ENCODE peak calls at places on chromosomes 4 and X, in eight cellular contexts. I, Z, S, L, U, E, R and J are unnamed samples.

GRCh38 chr4:84632092-84632491 is 49.2 kb downstream of the CDS1 start:
- DNase-seq in I (no peak), Z (no peak), S (no peak), L (no peak), U (peak), E (no peak), R (no peak), J (no peak)

GRCh38 chrX:111088628-111089027 is 7.4 kb upstream of the PAK3 start:
- DNase-seq in I (no peak), Z (no peak), S (no peak), L (no peak), U (no peak), E (no peak), R (no peak), J (no peak)

GRCh38 chr4:120056249-120056648 is 10.4 kb downstream of the MAD2L1 start:
- DNase-seq in I (peak), Z (no peak), S (no peak), L (no peak), U (peak), E (no peak), R (no peak), J (no peak)

GRCh38 chr4:83370640-83370906 is 35.9 kb upstream of the HPSE start:
- DNase-seq in I (no peak), Z (no peak), S (no peak), L (no peak), U (peak), E (no peak), R (no peak), J (no peak)

GRCh38 chrX:132651411-132652086 is 162.7 kb upstream of the MBNL3 start:
- DNase-seq in I (no peak), Z (no peak), S (no peak), L (no peak), U (no peak), E (no peak), R (no peak), J (no peak)

GRCh38 chr4:56132835-56133234 is 184.1 kb downstream of the CEP135 start:
- DNase-seq in I (no peak), Z (no peak), S (no peak), L (no peak), U (no peak), E (no peak), R (no peak), J (no peak)

GRCh38 chr4:143359794-143360193 is 23.1 kb downstream of the GAB1 start:
- DNase-seq in I (no peak), Z (no peak), S (no peak), L (no peak), U (no peak), E (no peak), R (no peak), J (no peak)

GRCh38 chr4:156335721-156336120 is 382.1 kb upstream of the CTSO start:
- DNase-seq in I (no peak), Z (no peak), S (no peak), L (no peak), U (peak), E (no peak), R (no peak), J (no peak)

GRCh38 chr4:112652216-112652615 is 15.3 kb downstream of the LARP7 start:
- DNase-seq in I (no peak), Z (peak), S (no peak), L (no peak), U (no peak), E (no peak), R (no peak), J (peak)

GRCh38 chrX:41382699-41383645 is 49.0 kb downstream of the DDX3X start:
- DNase-seq in I (no peak), Z (no peak), S (no peak), L (no peak), U (peak), E (no peak), R (no peak), J (no peak)

GRCh38 chrX:22041931-22042530 is 9.9 kb downstream of the PHEX start:
- DNase-seq in I (no peak), Z (no peak), S (no peak), L (no peak), U (no peak), E (no peak), R (no peak), J (no peak)

GRCh38 chr4:123649644-123650356 is 253.2 kb downstream of the SPRY1 start:
- DNase-seq in I (peak), Z (peak), S (no peak), L (peak), U (peak), E (no peak), R (no peak), J (no peak)

GRCh38 chr4:6546681-6547447 is 28.1 kb upstream of the MAN2B2 start:
- DNase-seq in I (peak), Z (peak), S (no peak), L (peak), U (peak), E (peak), R (peak), J (peak)

GRCh38 chr4:80077639-80078038 is 4.6 kb upstream of the ANTXR2 start:
- DNase-seq in I (no peak), Z (no peak), S (no peak), L (no peak), U (peak), E (no peak), R (no peak), J (no peak)